ENCODE peak calls at places on chromosomes 4 and X, in eight cellular contexts. U is stimulated activated naive B cell treated with anti-CD40 and anti-IgM and Interleukin-4, amounts not matched to agents 10 μg/mL and 1 μg/mL and 100 μg/mL, for 72 hours; R is fibroblast of lung; A is NCI-H146; X is NCI-H345; G is dorsolateral prefrontal cortex; Z is Calu3; C is PC-3. J is an unnamed sample.

GRCh38 chrX:107677501-107677901 is 49.2 kb downstream of the PRPS1 start:
- DNase-seq in G (no peak), R (peak), X (no peak), C (peak), A (no peak), U (no peak), Z (no peak), J (no peak)

GRCh38 chrX:46686003-46686645 is 72.8 kb downstream of the SLC9A7 start:
- DNase-seq in Z (peak), C (peak), U (peak), R (peak), X (peak), A (peak), G (no peak), J (no peak)

GRCh38 chr4:122783301-122784215 is 43.1 kb upstream of the FGF2 start:
- DNase-seq in U (no peak), G (no peak), Z (peak), A (no peak), C (peak), X (no peak), R (peak), J (peak)

GRCh38 chr4:153335665-153336064 is 8.8 kb upstream of the MND1 start:
- DNase-seq in X (no peak), A (no peak), R (peak), U (no peak), G (no peak), Z (no peak), C (peak), J (no peak)

GRCh38 chr4:78356251-78356650 is 195.3 kb upstream of the ANXA3 start:
- DNase-seq in U (no peak), R (no peak), G (no peak), X (no peak), Z (no peak), C (no peak), A (no peak), J (no peak)

GRCh38 chrX:32483534-32484136 is 727.7 kb downstream of the DMD start:
- DNase-seq in C (peak), G (no peak), A (no peak), Z (no peak), X (peak), U (no peak), R (peak), J (no peak)

GRCh38 chr4:37985730-37986275 is 25.6 kb downstream of the PTTG2 start:
- DNase-seq in R (no peak), A (no peak), X (no peak), Z (no peak), U (no peak), G (no peak), C (no peak), J (no peak)

GRCh38 chr4:55725057-55725456 is 89.0 kb upstream of the NMU start:
- DNase-seq in X (no peak), G (no peak), U (no peak), R (no peak), C (no peak), Z (no peak), A (no peak), J (no peak)

GRCh38 chr4:73452953-73453700 is 17.1 kb downstream of the AFP start:
- DNase-seq in Z (no peak), U (no peak), R (no peak), C (no peak), G (no peak), A (peak), X (no peak), J (no peak)